ENCODE peak calls at places on chromosomes 6 and 20, in six cellular contexts. W is GM12878; T is stromal cell of bone marrow; S is activated CD4-positive, alpha-beta T cell treated with anti-CD3 and anti-CD28 coated beads, Interleukin-2, amount 50 U/mL, for 1 hour; A is Caco-2; X is anterior cingulate cortex. U is an unnamed sample.

GRCh38 chr6:39961178-39961577 is 26.9 kb upstream of the MOCS1 start:
- DNase-seq in W (no peak), T (no peak), S (no peak), A (no peak), X (no peak), U (no peak)

GRCh38 chr6:139236105-139236504 is 55.7 kb downstream of the TXLNB start:
- DNase-seq in W (no peak), T (no peak), S (no peak), A (no peak), X (no peak), U (no peak)

GRCh38 chr6:142592876-142593275 is 291.1 kb downstream of the ADGRG6 start:
- DNase-seq in W (no peak), T (no peak), S (no peak), A (no peak), X (no peak), U (no peak)

GRCh38 chr20:8021541-8022269 is 2.1 kb upstream of the TMX4 start:
- DNase-seq in W (no peak), T (no peak), S (no peak), A (no peak), X (no peak), U (no peak)

GRCh38 chr6:131199568-131200272 is 64.5 kb downstream of the AKAP7 start:
- DNase-seq in W (peak), T (peak), S (peak), A (peak), X (no peak), U (peak)

GRCh38 chr20:58986286-58986967 is 5.4 kb downstream of the NELFCD start:
- DNase-seq in W (no peak), T (no peak), S (no peak), A (peak), X (no peak), U (no peak)

GRCh38 chr6:6619415-6619814 is 30.9 kb downstream of the LY86 start:
- DNase-seq in W (no peak), T (no peak), S (no peak), A (no peak), X (no peak), U (no peak)

GRCh38 chr20:17228624-17229061 is 1.8 kb downstream of the PCSK2 start:
- DNase-seq in W (no peak), T (no peak), S (no peak), A (no peak), X (no peak), U (no peak)

GRCh38 chr6:96787846-96788580 is 49.3 kb downstream of the GPR63 start:
- DNase-seq in W (no peak), T (no peak), S (no peak), A (no peak), X (no peak), U (no peak)

GRCh38 chr6:147974376-147974775 is 368.3 kb upstream of the SASH1 start:
- DNase-seq in W (no peak), T (peak), S (no peak), A (no peak), X (no peak), U (no peak)

U was measured in GM06990.